ENCODE peak calls at places on chromosomes 16 and 17, in six cellular contexts. A, W, U, P, C and H are unnamed samples.

GRCh38 chr16:84446596-84447392 is 57.7 kb downstream of the MEAK7 start:
- DNase-seq in A (peak; percentile 8), W (no peak), U (no peak), P (no peak), C (no peak), H (no peak)

GRCh38 chr17:32943647-32944191 is 15.8 kb downstream of the TMEM98 start:
- DNase-seq in A (peak; percentile 68), W (no peak), U (peak; percentile 51), P (no peak), C (no peak), H (no peak)

GRCh38 chr17:49848019-49848473 is at the start of gene TAC4:
- DNase-seq in A (peak; percentile 44), W (peak; percentile 3), U (no peak), P (no peak), C (no peak), H (no peak)

GRCh38 chr16:85557976-85558589 is 55.0 kb upstream of the GSE1 start:
- DNase-seq in A (no peak), W (no peak), U (peak; percentile 56), P (no peak), C (peak; percentile 61), H (peak; percentile 81)

GRCh38 chr16:79838860-79839259 is 238.3 kb upstream of the MAF start:
- DNase-seq in A (no peak), W (no peak), U (no peak), P (no peak), C (no peak), H (no peak)

GRCh38 chr16:5454349-5454748 is 356.8 kb upstream of the EEF2KMT start:
- DNase-seq in A (no peak), W (no peak), U (no peak), P (no peak), C (no peak), H (no peak)

GRCh38 chr16:1357906-1358566 is 6.3 kb downstream of the GNPTG start:
- DNase-seq in A (no peak), W (no peak), U (no peak), P (no peak), C (no peak), H (no peak)

GRCh38 chr16:2235695-2236361 is 416 bp upstream of the DNASE1L2 start:
- DNase-seq in A (no peak), W (no peak), U (no peak), P (no peak), C (no peak), H (no peak)

GRCh38 chr17:5065227-5065744 is 13.0 kb upstream of the ZFP3 start:
- DNase-seq in A (no peak), W (no peak), U (no peak), P (no peak), C (no peak), H (peak; percentile 10)

GRCh38 chr16:5882087-5882661 is 784.6 kb upstream of the EEF2KMT start:
- DNase-seq in A (no peak), W (no peak), U (no peak), P (peak; percentile 13), C (no peak), H (no peak)

GRCh38 chr17:81403040-81403467 is 7.8 kb downstream of the BAHCC1 start:
- DNase-seq in A (no peak), W (no peak), U (no peak), P (no peak), C (no peak), H (no peak)

GRCh38 chr17:81403671-81404534 is 8.6 kb downstream of the BAHCC1 start:
- DNase-seq in A (no peak), W (no peak), U (no peak), P (no peak), C (no peak), H (no peak)

GRCh38 chr17:81406117-81406953 is 11.1 kb downstream of the BAHCC1 start:
- DNase-seq in A (no peak), W (no peak), U (no peak), P (no peak), C (no peak), H (no peak)

GRCh38 chr17:81405382-81406005 is 10.2 kb downstream of the BAHCC1 start:
- DNase-seq in A (peak; percentile 93), W (peak; percentile 81), U (no peak), P (no peak), C (no peak), H (peak; percentile 48)

GRCh38 chr17:81404557-81405165 is 9.4 kb downstream of the BAHCC1 start:
- DNase-seq in A (no peak), W (no peak), U (no peak), P (no peak), C (no peak), H (no peak)
- TF ChIP-seq CTCF in A (peak; percentile 16), W (no peak), U (no peak), P (no peak), C (no peak), H (no peak)

GRCh38 chr16:67254809-67255552 is 6.2 kb downstream of the SLC9A5 start:
- DNase-seq in A (peak; percentile 58), W (no peak), U (no peak), P (peak; percentile 49), C (no peak), H (no peak)
- H3K4me1 ChIP-seq in A (no peaks in the 10 kb centered on the region), W (no peaks in the 10 kb centered on the region), U (no peaks in the 10 kb centered on the region), P (peaks cover 11% of the 10 kb centered on the region), C (no peaks in the 10 kb centered on the region), H (no peaks in the 10 kb centered on the region)

DNA sequence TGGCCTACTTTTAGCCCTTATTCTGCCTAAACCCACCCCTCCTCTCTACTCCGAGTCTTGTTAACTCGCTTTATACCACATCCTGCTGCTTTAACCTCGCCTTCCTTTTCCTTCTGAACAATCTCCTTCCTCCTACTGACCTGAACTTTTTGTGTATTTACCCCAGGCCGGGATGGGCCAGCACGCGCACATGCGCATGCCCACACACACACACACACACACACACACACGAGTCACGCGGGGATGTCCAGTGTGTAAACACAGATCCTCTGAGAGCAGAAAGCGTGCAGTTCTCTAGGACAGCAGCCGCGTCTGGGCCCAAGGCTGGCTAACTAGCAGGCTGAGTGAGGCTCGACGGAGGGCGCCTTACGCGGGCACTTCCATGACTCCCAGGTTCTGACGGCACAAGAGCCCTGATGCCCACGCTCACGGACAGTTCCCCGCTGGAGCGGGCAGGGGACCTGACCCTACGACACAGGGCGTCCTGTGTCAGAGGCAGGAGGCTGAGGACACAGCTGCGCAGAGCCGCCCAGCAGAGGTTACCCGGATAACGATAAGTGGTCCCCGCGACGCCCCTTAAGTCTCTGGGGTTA is 610 bp downstream of the PIK3R5 start:
- DNase-seq in A (no peak), W (no peak), U (no peak), P (no peak), C (no peak), H (no peak)
- TF ChIP-seq POLR2A in A (no peak), W (no peak), U (no peak), P (no peak), C (no peak), H (no peak)

GRCh38 chr17:57326348-57326747 is 70.0 kb downstream of the MSI2 start:
- DNase-seq in A (no peak), W (no peak), U (no peak), P (no peak), C (no peak), H (no peak)
- TF ChIP-seq CTCF in A (no peak), W (no peak), U (no peak), P (no peak), C (no peak), H (no peak)

GRCh38 chr16:27316038-27316680 is 2.4 kb downstream of the IL4R start:
- DNase-seq in A (peak; percentile 67), W (no peak), U (peak; percentile 38), P (no peak), C (no peak), H (no peak)

GRCh38 chr16:27314161-27314723 is 468 bp downstream of the IL4R start:
- DNase-seq in A (peak; percentile 92), W (peak; percentile 78), U (peak; percentile 66), P (peak; percentile 47), C (peak; percentile 57), H (peak; percentile 41)

GRCh38 chr16:27314986-27315332 is 1.2 kb downstream of the IL4R start:
- DNase-seq in A (no peak), W (no peak), U (no peak), P (no peak), C (no peak), H (no peak)

GRCh38 chr16:27317320-27317719 is 3.5 kb downstream of the IL4R start:
- DNase-seq in A (peak; percentile 68), W (no peak), U (peak; percentile 59), P (no peak), C (no peak), H (no peak)

GRCh38 chr16:27315333-27316037 is 1.7 kb downstream of the IL4R start:
- DNase-seq in A (peak; percentile 85), W (peak; percentile 82), U (peak; percentile 44), P (no peak), C (peak; percentile 56), H (peak; percentile 21)
- H3K4me1 ChIP-seq in A (peaks cover 64% of the 10 kb centered on the region), W (peaks cover 6% of the 10 kb centered on the region), U (no peaks in the 10 kb centered on the region), P (peaks cover 4% of the 10 kb centered on the region), C (peaks cover 62% of the 10 kb centered on the region), H (peaks cover 5% of the 10 kb centered on the region)

GRCh38 chr17:2029911-2030778 is at the start of gene DPH1:
- DNase-seq in A (peak; percentile 92), W (peak; percentile 92), U (peak; percentile 74), P (peak; percentile 89), C (peak; percentile 88), H (peak; percentile 78)
- TF ChIP-seq POLR2A in A (no peak), W (peak; percentile 65), U (no peak), P (peak; percentile 75), C (no peak), H (no peak)

DNA sequence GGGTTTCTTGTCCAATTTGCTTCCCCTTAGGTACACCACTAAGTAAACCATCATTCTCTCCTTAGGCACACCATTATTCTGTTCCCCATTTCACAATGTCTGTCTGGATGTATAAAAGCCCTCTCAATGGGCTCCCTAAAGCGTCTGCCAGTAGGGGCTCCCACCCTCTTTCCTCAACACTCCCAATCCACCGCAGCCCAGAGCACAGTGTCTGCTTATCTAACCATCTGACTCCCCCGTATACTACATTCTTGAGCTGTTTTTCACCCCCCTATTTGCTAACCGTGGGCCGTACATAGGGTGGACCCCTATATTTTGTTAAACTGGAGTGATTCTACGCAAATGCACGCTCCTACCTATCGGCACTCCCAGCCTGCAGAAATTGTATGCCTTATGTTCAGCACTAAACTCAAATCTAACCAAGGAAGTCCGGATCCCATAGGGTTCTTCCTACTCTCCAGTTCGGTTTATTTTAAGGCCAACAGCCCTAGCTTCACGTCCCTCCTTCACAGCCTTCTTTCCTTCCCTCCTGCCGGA is 674 bp upstream of the PSMD3 start:
- DNase-seq in A (no peak), W (no peak), U (no peak), P (peak; percentile 77), C (no peak), H (peak; percentile 6)
- TF ChIP-seq CTCF in A (no peak), W (no peak), U (no peak), P (peak; percentile 57), C (no peak), H (no peak)

DNA sequence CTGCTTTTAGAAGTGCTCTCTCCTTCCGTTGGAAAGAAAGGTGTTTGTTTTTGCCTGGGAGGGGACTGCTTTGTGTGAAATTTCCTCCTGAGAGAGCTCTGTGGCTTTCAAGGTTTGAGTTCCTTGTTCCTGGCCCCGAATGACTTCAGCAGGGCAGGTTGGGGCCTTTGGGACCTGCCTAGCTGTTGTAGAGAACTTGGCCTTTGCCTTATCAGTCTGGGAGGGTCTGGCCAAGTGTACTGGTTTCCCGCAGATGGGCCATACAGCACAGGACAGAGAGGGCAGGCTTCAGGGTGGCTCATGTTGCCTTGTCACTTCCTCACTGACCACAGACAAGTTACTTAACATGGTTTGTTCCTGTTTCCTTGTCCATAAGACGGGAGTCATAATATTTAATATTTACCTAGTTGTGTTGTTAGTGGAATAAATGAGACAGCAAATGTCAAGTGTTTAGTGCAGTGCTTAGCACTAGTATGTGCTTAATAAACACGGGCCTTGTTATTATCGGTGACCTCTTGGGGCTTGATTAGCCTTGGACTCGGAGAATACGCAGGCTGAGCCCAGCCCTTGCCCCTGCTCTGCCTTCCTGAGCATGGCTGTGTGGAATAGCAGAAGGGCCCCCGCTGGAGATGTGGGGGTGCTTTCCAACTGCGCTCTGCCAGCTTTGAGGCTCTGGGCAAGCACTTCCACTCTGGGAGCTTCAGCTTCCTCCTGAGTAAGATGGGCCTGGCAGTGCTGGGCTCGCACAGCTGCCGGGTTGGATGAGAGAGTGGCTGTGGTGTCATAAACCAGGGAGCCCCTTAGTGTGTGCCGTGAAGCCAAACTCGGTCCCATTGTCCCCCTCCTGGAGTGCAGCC is 6.6 kb downstream of the PRSS8 start:
- DNase-seq in A (no peak), W (peak; percentile 69), U (no peak), P (peak; percentile 51), C (peak; percentile 82), H (no peak)
- H3K4me1 ChIP-seq in A (no peaks in the 10 kb centered on the region), W (no peaks in the 10 kb centered on the region), U (peaks cover 4% of the 10 kb centered on the region), P (peaks cover 27% of the 10 kb centered on the region), C (peaks cover 69% of the 10 kb centered on the region), H (peaks cover 59% of the 10 kb centered on the region)